ENCODE peak calls at places on chromosomes 2 and 18, in eight cellular contexts. P is iris pigment epithelial cell, N is fibroblast of mammary gland, B is GM23248, S is Calu3, A is fibroblast of pulmonary artery, K is NAMALWA, W is nephron progenitor cell. G is an unnamed sample.

GRCh38 chr2:10579441-10580169 is 110.2 kb downstream of the NOL10 start:
- DNase-seq in N (no peak), P (no peak), A (no peak), W (no peak), S (no peak), B (no peak), K (no peak), G (no peak)

GRCh38 chr2:23388756-23389514 is 4.0 kb downstream of the KLHL29 start:
- DNase-seq in P (no peak), S (no peak), K (no peak), N (no peak), A (no peak), W (no peak), B (no peak), G (no peak)

GRCh38 chr2:241994556-241995213 is 125.2 kb downstream of the RTP5 start:
- DNase-seq in B (no peak), S (no peak), A (no peak), W (no peak), P (no peak), N (no peak), K (no peak), G (no peak)

GRCh38 chr2:128214866-128215460 is 103.7 kb downstream of the HS6ST1 start:
- DNase-seq in N (no peak), K (no peak), S (no peak), B (no peak), A (no peak), P (no peak), W (no peak), G (no peak)

GRCh38 chr2:51290725-51291124 is 258.8 kb upstream of the NRXN1 start:
- DNase-seq in W (no peak), S (no peak), N (no peak), A (peak; percentile 36), B (no peak), K (no peak), P (peak; percentile 78), G (no peak)

GRCh38 chr18:3450358-3451107 is 561 bp downstream of the TGIF1 start:
- DNase-seq in K (peak; percentile 66), S (peak; percentile 36), A (peak; percentile 87), B (peak; percentile 85), P (peak; percentile 86), W (peak; percentile 59), N (peak; percentile 75), G (peak; percentile 58)

GRCh38 chr2:42847596-42848151 is 55.3 kb upstream of the HAAO start:
- DNase-seq in P (no peak), W (no peak), K (no peak), B (no peak), S (no peak), A (no peak), N (no peak), G (no peak)

GRCh38 chr2:241011296-241011600 is 12.8 kb downstream of the SNED1 start:
- DNase-seq in K (no peak), A (no peak), N (no peak), W (no peak), S (no peak), B (no peak), P (no peak), G (no peak)

G was measured in T-helper 1 cell.